ENCODE peak calls at places on chromosome 11, in four cellular contexts. L is activated CD4-positive, alpha-beta T cell treated with anti-CD3 and anti-CD28 coated beads, Interleukin-2, amount 50 U/mL, for 1 hour; V is tibial artery; R is NCI-H187. X is an unnamed sample.

GRCh38 chr11:34155057-34155758 is 49.8 kb downstream of the NAT10 start:
- DNase-seq in L (no peak), V (peak), R (no peak), X (no peak)

GRCh38 chr11:133418218-133418617 is 114.1 kb downstream of the OPCML start:
- DNase-seq in L (no peak), V (no peak), R (no peak), X (no peak)

GRCh38 chr11:28346721-28347120 is 238.5 kb downstream of the METTL15 start:
- DNase-seq in L (no peak), V (no peak), R (no peak), X (peak)

GRCh38 chr11:9089061-9089460 is 2.3 kb downstream of the SCUBE2 start:
- DNase-seq in L (no peak), V (no peak), R (no peak), X (no peak)

GRCh38 chr11:68267881-68268240 is 3.9 kb downstream of the C11orf24 start:
- DNase-seq in L (no peak), V (no peak), R (no peak), X (no peak)

GRCh38 chr11:66619080-66619554 is 2.7 kb downstream of the RBM14 start:
- DNase-seq in L (no peak), V (no peak), R (no peak), X (peak)

GRCh38 chr11:3674189-3674588 is 3.0 kb upstream of the CHRNA10 start:
- DNase-seq in L (no peak), V (no peak), R (no peak), X (peak)

GRCh38 chr11:15810581-15810980 is 545.8 kb downstream of the SOX6 start:
- DNase-seq in L (no peak), V (no peak), R (no peak), X (no peak)

X was measured in M059J.